ENCODE peak calls at places on chromosome 20, in six cellular contexts. P is GM12878, R is HCT116, E is H1, F is K562, W is HepG2. N is an unnamed sample.

GRCh38 chr20:58921564-58921963 is 59.5 kb upstream of the NELFCD start:
- DNase-seq in P (no peak), R (no peak), E (no peak), F (no peak), W (no peak), N (no peak)

GRCh38 chr20:18224968-18225568 is 63.3 kb upstream of the ZNF133 start:
- DNase-seq in P (no peak), R (peak; percentile 12), E (no peak), F (no peak), W (peak; percentile 26), N (no peak)

GRCh38 chr20:17522528-17522927 is 8.7 kb downstream of the BFSP1 start:
- DNase-seq in P (no peak), R (no peak), E (no peak), F (no peak), W (no peak), N (no peak)

GRCh38 chr20:53003420-53003819 is 31.3 kb downstream of the TSHZ2 start:
- DNase-seq in P (no peak), R (no peak), E (no peak), F (no peak), W (no peak), N (no peak)

GRCh38 chr20:60558491-60558890 is 600.3 kb downstream of the CDH26 start:
- DNase-seq in P (no peak), R (no peak), E (no peak), F (no peak), W (no peak), N (no peak)

GRCh38 chr20:2342243-2342642 is 38.5 kb upstream of the TGM6 start:
- DNase-seq in P (no peak), R (no peak), E (no peak), F (no peak), W (no peak), N (no peak)

GRCh38 chr20:1324598-1325172 is 4.3 kb downstream of the SDCBP2 start:
- DNase-seq in P (no peak), R (no peak), E (no peak), F (no peak), W (no peak), N (no peak)

GRCh38 chr20:11686900-11687543 is 230.7 kb upstream of the BTBD3 start:
- DNase-seq in P (no peak), R (no peak), E (no peak), F (no peak), W (no peak), N (peak; percentile 5)

GRCh38 chr20:38579219-38579618 is 1.8 kb upstream of the ADIG start:
- DNase-seq in P (no peak), R (no peak), E (no peak), F (no peak), W (no peak), N (no peak)

GRCh38 chr20:60242836-60243520 is 284.8 kb downstream of the CDH26 start:
- DNase-seq in P (no peak), R (no peak), E (no peak), F (no peak), W (no peak), N (no peak)

GRCh38 chr20:9508240-9508661 is 6.1 kb upstream of the LAMP5 start:
- DNase-seq in P (no peak), R (no peak), E (no peak), F (no peak), W (no peak), N (no peak)

GRCh38 chr20:58558483-58559367 is 43.5 kb upstream of the APCDD1L start:
- DNase-seq in P (no peak), R (no peak), E (no peak), F (peak; percentile 21), W (no peak), N (no peak)

GRCh38 chr20:62050166-62051120 is 15.2 kb downstream of the TAF4 start:
- DNase-seq in P (no peak), R (no peak), E (no peak), F (no peak), W (no peak), N (no peak)

GRCh38 chr20:1900321-1900791 is 5.1 kb downstream of the SIRPA start:
- DNase-seq in P (no peak), R (peak; percentile 68), E (peak; percentile 73), F (peak; percentile 39), W (peak; percentile 89), N (peak; percentile 91)

GRCh38 chr20:8764289-8764962 is 304.5 kb upstream of the PLCB4 start:
- DNase-seq in P (no peak), R (no peak), E (no peak), F (no peak), W (no peak), N (no peak)

GRCh38 chr20:14860410-14860814 is 523.0 kb upstream of the FLRT3 start:
- DNase-seq in P (no peak), R (no peak), E (peak; percentile 58), F (no peak), W (peak; percentile 16), N (no peak)

GRCh38 chr20:24950128-24950835 is 1.2 kb downstream of the CST7 start:
- DNase-seq in P (no peak), R (no peak), E (no peak), F (no peak), W (no peak), N (no peak)
- TF ChIP-seq JUND in P (no peak), R (no peak), E (no peak), F (no peak), W (no peak), N (no peak)

GRCh38 chr20:6863798-6864201 is 96.3 kb downstream of the BMP2 start:
- DNase-seq in P (no peak), R (no peak), E (no peak), F (no peak), W (no peak), N (no peak)
- TF ChIP-seq JUND in P (no peak), R (no peak), E (no peak), F (no peak), W (no peak), N (no peak)

DNA sequence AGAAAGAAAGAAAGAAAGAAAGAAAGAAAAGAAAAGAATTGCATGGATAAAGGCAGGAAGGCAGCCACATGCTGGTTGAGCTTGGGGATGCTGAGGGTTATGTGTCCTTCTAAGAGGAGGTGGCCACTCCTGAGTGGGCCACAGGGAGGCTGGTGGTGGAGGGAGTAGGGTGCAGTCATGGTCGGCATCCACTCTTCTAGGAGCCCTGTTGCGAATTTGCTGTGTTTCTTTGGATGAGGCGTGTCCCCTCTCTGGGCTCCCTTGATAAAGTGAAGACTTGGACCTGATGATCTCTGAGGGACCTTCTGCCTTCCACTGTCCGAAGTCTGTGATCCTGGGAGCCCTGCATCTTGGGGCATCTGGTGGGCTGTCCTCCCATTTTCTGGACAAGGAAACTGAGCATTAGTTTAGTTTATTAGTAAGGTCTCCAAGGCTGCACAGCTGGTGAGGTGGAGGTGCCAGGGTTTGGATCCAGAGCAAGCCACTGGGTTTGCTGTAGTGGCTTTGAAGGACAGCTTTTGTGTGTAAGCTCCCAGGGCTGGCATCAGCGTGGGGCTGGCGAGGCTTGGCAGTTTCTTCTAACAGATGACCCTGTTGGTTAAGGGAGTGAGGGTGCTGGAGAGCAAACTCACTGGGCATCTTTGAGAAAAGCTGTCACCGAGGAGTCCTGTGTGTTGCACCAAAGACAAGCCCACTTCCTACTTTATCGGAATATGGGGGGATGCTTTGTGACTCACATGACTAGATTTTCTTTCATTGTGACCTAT is 4.3 kb downstream of the DLGAP4 start:
- DNase-seq in P (no peak), R (no peak), E (no peak), F (no peak), W (no peak), N (no peak)
- TF ChIP-seq JUND in P (no peak), R (no peak), E (no peak), F (no peak), W (no peak), N (no peak)

GRCh38 chr20:41510224-41510623 is 108.0 kb downstream of the CHD6 start:
- DNase-seq in P (no peak), R (no peak), E (no peak), F (no peak), W (no peak), N (no peak)
- TF ChIP-seq JUND in P (no peak), R (no peak), E (no peak), F (no peak), W (no peak), N (no peak)

GRCh38 chr20:22740829-22741228 is 156.5 kb upstream of the FOXA2 start:
- DNase-seq in P (no peak), R (no peak), E (no peak), F (no peak), W (no peak), N (no peak)
- TF ChIP-seq JUND in P (no peak), R (no peak), E (no peak), F (no peak), W (no peak), N (no peak)

GRCh38 chr20:35478804-35479472 is 23.5 kb downstream of the CEP250 start:
- DNase-seq in P (no peak), R (no peak), E (no peak), F (no peak), W (peak; percentile 77), N (no peak)
- TF ChIP-seq JUND in P (no peak), R (no peak), E (no peak), F (no peak), W (no peak), N (no peak)

GRCh38 chr20:31560900-31561598 is 44.0 kb upstream of the ID1 start:
- DNase-seq in P (no peak), R (peak; percentile 91), E (no peak), F (no peak), W (no peak), N (no peak)
- TF ChIP-seq JUND in P (no peak), R (no peak), E (no peak), F (no peak), W (no peak), N (no peak)

DNA sequence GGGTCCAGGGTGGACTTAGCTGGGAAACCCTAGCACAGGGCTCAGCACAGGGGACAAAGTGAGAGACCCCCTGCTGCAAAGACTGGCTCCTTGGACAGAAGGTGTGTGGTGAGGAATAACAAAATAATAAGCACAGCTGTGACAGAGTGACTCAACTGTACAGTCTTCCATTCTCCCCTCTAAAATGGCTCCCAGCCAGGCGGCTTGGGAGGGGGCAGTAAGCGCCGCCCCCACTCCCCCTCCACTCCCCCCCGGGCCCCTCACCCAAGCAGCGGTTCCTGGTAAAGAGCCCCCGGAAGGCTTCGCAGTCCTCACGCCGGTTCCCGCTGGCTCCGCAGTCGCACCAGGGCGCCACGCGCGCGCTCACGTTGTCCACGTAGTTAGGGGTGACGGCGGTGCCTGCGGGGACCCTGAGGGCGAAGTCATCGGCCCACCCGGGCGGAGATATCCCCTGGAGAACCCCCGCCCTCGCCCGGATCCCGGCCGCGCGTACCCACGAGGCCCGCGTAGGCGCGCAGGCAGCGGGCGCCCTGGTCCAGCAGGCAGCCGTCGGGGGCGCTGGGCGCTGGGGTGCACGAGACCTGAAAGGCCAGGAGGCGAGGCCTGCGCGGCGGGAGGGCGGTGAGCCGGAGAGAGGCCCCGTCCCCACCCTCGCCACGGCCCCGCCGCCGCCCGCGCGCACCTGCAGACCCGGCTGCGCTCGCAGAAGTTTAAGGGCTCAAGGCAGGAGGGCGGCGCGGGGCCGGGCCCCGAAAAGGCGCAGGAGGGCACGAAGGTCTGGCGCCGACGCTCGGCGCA is 2.7 kb downstream of the GFRA4 start:
- DNase-seq in P (no peak), R (no peak), E (no peak), F (no peak), W (no peak), N (no peak)
- TF ChIP-seq JUND in P (no peak), R (no peak), E (no peak), F (no peak), W (no peak), N (no peak)